ENCODE peak calls at places on chromosomes 6 and 20, in four cellular contexts. K is body of pancreas, Z is right atrium auricular region, X is AG04450. T is an unnamed sample.
A peak's percentile ranks its signal among the peaks of the same experiment; 100 is the strongest.

GRCh38 chr6:2876210-2877056 is 26.7 kb downstream of the SERPINB9 start:
- DNase-seq in Z (peak; percentile 73), K (peak; percentile 73), X (peak; percentile 45), T (no peak)

GRCh38 chr6:155635416-155635815 is 179.8 kb upstream of the NOX3 start:
- DNase-seq in X (no peak), K (no peak), Z (no peak), T (no peak)

GRCh38 chr6:151993364-151993763 is 185.9 kb downstream of the ESR1 start:
- DNase-seq in X (no peak), Z (no peak), K (peak; percentile 74), T (no peak)

GRCh38 chr20:58870293-58871014 is 17.9 kb downstream of the GNAS start:
- DNase-seq in X (no peak), Z (peak; percentile 73), K (peak; percentile 85), T (no peak)

GRCh38 chr20:50312002-50312681 is 121.5 kb downstream of the CEBPB start:
- DNase-seq in Z (no peak), K (no peak), X (no peak), T (no peak)

GRCh38 chr6:5662797-5663196 is 343.9 kb downstream of the NRN1 start:
- DNase-seq in K (no peak), X (no peak), Z (no peak), T (no peak)

GRCh38 chr6:33692760-33693158 is 18.7 kb downstream of the UQCC2 start:
- DNase-seq in X (no peak), K (no peak), Z (no peak), T (peak; percentile 10)

GRCh38 chr6:168719901-168720300 is 278.9 kb downstream of the SMOC2 start:
- DNase-seq in Z (no peak), X (no peak), K (no peak), T (no peak)

GRCh38 chr20:37382539-37383120 is 36.7 kb downstream of the SRC start:
- DNase-seq in X (no peak), Z (no peak), K (no peak), T (no peak)

GRCh38 chr6:23244300-23244699 is 674.9 kb downstream of the HDGFL1 start:
- DNase-seq in K (no peak), Z (no peak), X (peak; percentile 58), T (no peak)

GRCh38 chr20:9172908-9173307 is 104.0 kb downstream of the PLCB4 start:
- DNase-seq in K (no peak), X (no peak), Z (no peak), T (no peak)

GRCh38 chr6:159692303-159693127 is 526 bp downstream of the SOD2 start:
- DNase-seq in K (peak; percentile 71), X (no peak), Z (peak; percentile 66), T (no peak)

GRCh38 chr6:34334796-34335416 is 57.6 kb downstream of the NUDT3 start:
- DNase-seq in X (no peak), Z (no peak), K (no peak), T (no peak)

GRCh38 chr20:54524849-54525248 is 49.5 kb downstream of the DOK5 start:
- DNase-seq in X (no peak), K (no peak), Z (peak; percentile 59), T (no peak)

GRCh38 chr6:137309078-137309762 is 90.0 kb upstream of the IFNGR1 start:
- DNase-seq in K (peak; percentile 91), Z (peak; percentile 76), X (no peak), T (no peak)

GRCh38 chr6:108606130-108606797 is 45.5 kb downstream of the FOXO3 start:
- DNase-seq in K (no peak), Z (no peak), X (no peak), T (no peak)

GRCh38 chr6:144581807-144582537 is 296.8 kb downstream of the UTRN start:
- DNase-seq in X (no peak), K (peak; percentile 28), Z (no peak), T (no peak)

GRCh38 chr6:28885149-28885738 is 38.5 kb downstream of the TRIM27 start:
- DNase-seq in Z (no peak), K (no peak), X (no peak), T (no peak)

GRCh38 chr6:91127752-91128151 is 540.9 kb upstream of the MAP3K7 start:
- DNase-seq in K (no peak), X (no peak), Z (no peak), T (no peak)

GRCh38 chr6:35737413-35738211 is 780 bp downstream of the ARMC12 start:
- DNase-seq in Z (no peak), X (peak; percentile 77), K (no peak), T (no peak)

GRCh38 chr6:85643530-85644373 is 1.1 kb upstream of the SYNCRIP start:
- DNase-seq in X (peak; percentile 87), K (peak; percentile 88), Z (peak; percentile 94), T (peak; percentile 89)

GRCh38 chr6:37862415-37862814 is 42.9 kb downstream of the ZFAND3 start:
- DNase-seq in X (no peak), Z (no peak), K (no peak), T (no peak)

GRCh38 chr20:53355790-53356189 is 237.8 kb downstream of the ZNF217 start:
- DNase-seq in X (no peak), Z (no peak), K (no peak), T (no peak)

GRCh38 chr20:41872986-41873385 is 254.8 kb upstream of the CHD6 start:
- DNase-seq in X (no peak), Z (no peak), K (no peak), T (no peak)

GRCh38 chr6:157885211-157885788 is 62.3 kb downstream of the SNX9 start:
- DNase-seq in Z (no peak), X (no peak), K (no peak), T (no peak)

GRCh38 chr6:4599924-4600323 is 176.3 kb upstream of the CDYL start:
- DNase-seq in K (no peak), Z (no peak), X (peak; percentile 23), T (no peak)

GRCh38 chr6:149389509-149390297 is 10.4 kb upstream of the SUMO4 start:
- DNase-seq in Z (no peak), X (no peak), K (no peak), T (no peak)

GRCh38 chr6:73285674-73286283 is 22.8 kb upstream of the KHDC1 start:
- DNase-seq in Z (no peak), K (no peak), X (peak; percentile 23), T (no peak)

GRCh38 chr20:63431944-63432343 is 40.5 kb downstream of the KCNQ2 start:
- DNase-seq in Z (no peak), K (no peak), X (no peak), T (peak; percentile 81)

GRCh38 chr6:129606664-129607063 is 103.3 kb downstream of the ARHGAP18 start:
- DNase-seq in Z (no peak), K (no peak), X (no peak), T (no peak)

GRCh38 chr6:112951829-112952228 is 604.7 kb downstream of the RFPL4B start:
- DNase-seq in Z (no peak), K (no peak), X (no peak), T (no peak)

GRCh38 chr6:1285589-1286340 is 26.1 kb upstream of the FOXQ1 start:
- DNase-seq in X (no peak), K (peak; percentile 15), Z (no peak), T (no peak)

GRCh38 chr6:89430563-89430962 is 2.4 kb upstream of the ANKRD6 start:
- DNase-seq in Z (no peak), X (no peak), K (peak; percentile 53), T (no peak)

GRCh38 chr20:23007462-23007861 is 27.6 kb upstream of the SSTR4 start:
- DNase-seq in Z (no peak), K (no peak), X (no peak), T (no peak)

GRCh38 chr20:18304618-18305017 is 16.3 kb downstream of the ZNF133 start:
- DNase-seq in X (no peak), K (no peak), Z (no peak), T (no peak)

GRCh38 chr20:38001981-38002380 is 31.3 kb downstream of the TTI1 start:
- DNase-seq in X (no peak), K (no peak), Z (no peak), T (no peak)

GRCh38 chr6:138001750-138002349 is 105.4 kb downstream of the PERP start:
- DNase-seq in X (peak; percentile 36), Z (peak; percentile 66), K (peak; percentile 75), T (no peak)

GRCh38 chr6:40963019-40963418 is 76.0 kb downstream of the UNC5CL start:
- DNase-seq in K (no peak), Z (no peak), X (no peak), T (no peak)

GRCh38 chr6:34102696-34103095 is 43.2 kb downstream of the GRM4 start:
- DNase-seq in X (no peak), Z (no peak), K (no peak), T (no peak)

GRCh38 chr20:50111120-50111828 is 1.7 kb downstream of the UBE2V1 start:
- DNase-seq in X (no peak), K (peak; percentile 36), Z (no peak), T (no peak)

GRCh38 chr6:47414517-47415167 is 62.9 kb upstream of the CD2AP start:
- DNase-seq in Z (no peak), X (no peak), K (peak; percentile 38), T (no peak)
- H3K27ac ChIP-seq in Z (peak overlapping the region; percentile 53), X (peak overlapping the region; percentile 25), K (peak overlapping the region; percentile 75), T (no peak overlapping the region)

DNA sequence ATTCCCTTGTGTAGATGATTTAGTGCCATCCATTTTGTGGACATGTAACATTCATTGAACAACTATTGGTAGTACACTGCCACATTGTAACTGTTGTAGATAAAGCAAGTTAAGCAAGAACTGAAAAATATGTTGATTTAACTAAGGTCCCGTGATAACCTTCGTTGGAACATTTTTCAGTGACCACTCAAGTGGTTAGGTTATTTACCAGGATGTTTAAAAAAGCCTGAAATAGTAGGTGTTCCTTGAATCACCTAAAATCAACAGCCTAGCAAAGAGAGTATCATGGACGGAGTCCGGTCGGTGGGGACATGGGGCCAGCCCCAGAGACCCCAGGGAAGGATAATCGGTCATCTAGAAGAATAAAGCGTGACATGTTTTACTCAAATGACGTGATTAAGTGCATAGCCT is 2.6 kb downstream of the AMD1 start:
- DNase-seq in K (no peak), Z (no peak), X (no peak), T (no peak)
- H3K27ac ChIP-seq in K (peak overlapping the region; percentile 95), Z (peak overlapping the region; percentile 99), X (peak overlapping the region; percentile 11), T (peak overlapping the region; percentile 92)

GRCh38 chr6:39927159-39927558 is 7.1 kb downstream of the MOCS1 start:
- DNase-seq in K (no peak), Z (no peak), X (no peak), T (no peak)
- H3K27ac ChIP-seq in K (peak overlapping the region; percentile 8), Z (no peak overlapping the region), X (no peak overlapping the region), T (peak overlapping the region; percentile 66)

GRCh38 chr6:26019261-26019845 is 56.8 kb downstream of the TRIM38 start:
- DNase-seq in K (peak; percentile 24), X (no peak), Z (no peak), T (no peak)

GRCh38 chr6:26020983-26021349 is 58.4 kb downstream of the TRIM38 start:
- DNase-seq in X (no peak), K (peak; percentile 67), Z (peak; percentile 77), T (no peak)

GRCh38 chr6:26016326-26017275 is 54.0 kb downstream of the TRIM38 start:
- DNase-seq in X (no peak), Z (no peak), K (peak; percentile 26), T (no peak)

GRCh38 chr6:26020291-26020982 is 57.8 kb downstream of the TRIM38 start:
- DNase-seq in K (peak; percentile 85), X (peak; percentile 86), Z (peak; percentile 93), T (peak; percentile 45)

DNA sequence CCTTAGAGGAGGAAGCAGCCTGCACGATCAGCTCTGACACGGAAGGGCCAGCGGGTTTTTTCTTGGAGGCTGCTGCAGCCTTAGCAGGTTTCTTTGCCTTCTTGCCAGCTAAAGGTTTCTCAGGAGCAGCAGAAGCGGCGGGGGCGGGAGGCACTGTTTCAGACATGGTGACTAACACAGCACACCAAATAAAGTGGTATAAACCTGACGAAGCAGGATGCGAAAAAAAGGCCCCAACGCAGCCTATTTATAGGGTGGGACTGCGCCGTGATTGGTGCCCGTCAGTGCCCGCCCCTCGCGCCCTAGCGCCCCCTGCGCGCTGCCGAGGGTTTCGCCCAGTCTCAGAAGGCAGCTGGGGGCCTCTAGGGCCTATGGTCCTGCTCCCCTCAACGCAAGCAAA is 55.0 kb downstream of the TRIM38 start:
- DNase-seq in Z (peak; percentile 87), K (peak; percentile 26), X (peak; percentile 78), T (no peak)
- H3K27ac ChIP-seq in Z (peak overlapping the region; percentile 85), K (no peak overlapping the region), X (peak overlapping the region; percentile 86), T (peak overlapping the region; percentile 6)

T was measured in substantia nigra.